ENCODE peak calls at places on chromosomes 2 and 18, in nine cellular contexts. F, Q, L, E, C, J, H, R and B are unnamed samples.

GRCh38 chr2:85804026-85804425 is 50.2 kb downstream of the ATOH8 start:
- DNase-seq in F (no peak), Q (no peak), L (no peak), E (no peak), C (no peak), J (peak), H (no peak), R (no peak), B (no peak)

GRCh38 chr18:36889316-36889715 is 60.4 kb downstream of the KIAA1328 start:
- DNase-seq in F (no peak), Q (no peak), L (no peak), E (no peak), C (no peak), J (no peak), H (no peak), R (no peak), B (no peak)

GRCh38 chr2:9300829-9301453 is 94.3 kb downstream of the ASAP2 start:
- DNase-seq in F (no peak), Q (no peak), L (no peak), E (no peak), C (no peak), J (no peak), H (no peak), R (no peak), B (no peak)

GRCh38 chr2:27369471-27370025 is 590 bp downstream of the EIF2B4 start:
- DNase-seq in F (no peak), Q (no peak), L (peak), E (no peak), C (no peak), J (no peak), H (peak), R (no peak), B (no peak)

GRCh38 chr2:696999-697627 is 19.9 kb upstream of the TMEM18 start:
- DNase-seq in F (no peak), Q (no peak), L (no peak), E (no peak), C (no peak), J (no peak), H (no peak), R (no peak), B (no peak)

GRCh38 chr18:23712445-23712844 is 23.2 kb downstream of the LAMA3 start:
- DNase-seq in F (no peak), Q (no peak), L (no peak), E (no peak), C (no peak), J (no peak), H (no peak), R (no peak), B (no peak)

GRCh38 chr2:196195302-196195701 is 23.9 kb upstream of the STK17B start:
- DNase-seq in F (no peak), Q (no peak), L (no peak), E (no peak), C (no peak), J (no peak), H (no peak), R (no peak), B (no peak)

GRCh38 chr18:36015629-36016028 is 43.1 kb downstream of the RMP24 start:
- DNase-seq in F (no peak), Q (no peak), L (no peak), E (no peak), C (no peak), J (no peak), H (no peak), R (peak), B (no peak)

GRCh38 chr2:195382186-195382585 is 274.8 kb upstream of the SLC39A10 start:
- DNase-seq in F (no peak), Q (peak), L (no peak), E (no peak), C (no peak), J (no peak), H (no peak), R (no peak), B (no peak)

GRCh38 chr2:155223781-155224406 is 525.4 kb downstream of the KCNJ3 start:
- DNase-seq in F (no peak), Q (no peak), L (peak), E (no peak), C (no peak), J (no peak), H (peak), R (peak), B (no peak)

GRCh38 chr2:127000937-127001336 is 102.2 kb downstream of the TEX51 start:
- DNase-seq in F (no peak), Q (no peak), L (no peak), E (no peak), C (no peak), J (no peak), H (no peak), R (no peak), B (no peak)

GRCh38 chr2:197434541-197435513 is at the start of gene SF3B1:
- DNase-seq in F (peak), Q (peak), L (peak), E (peak), C (peak), J (peak), H (peak), R (peak), B (peak)

GRCh38 chr2:147463881-147464520 is 380.8 kb upstream of the ACVR2A start:
- DNase-seq in F (no peak), Q (no peak), L (no peak), E (no peak), C (no peak), J (no peak), H (no peak), R (no peak), B (no peak)

GRCh38 chr18:3447035-3447894 is 2.7 kb upstream of the TGIF1 start:
- DNase-seq in F (peak), Q (no peak), L (no peak), E (no peak), C (no peak), J (peak), H (no peak), R (no peak), B (no peak)

GRCh38 chr2:74001781-74002514 is 17.2 kb downstream of the TET3 start:
- DNase-seq in F (no peak), Q (no peak), L (no peak), E (no peak), C (no peak), J (peak), H (no peak), R (no peak), B (no peak)

GRCh38 chr2:236366049-236366387 is 101.8 kb upstream of the ASB18 start:
- DNase-seq in F (no peak), Q (no peak), L (no peak), E (no peak), C (no peak), J (no peak), H (no peak), R (peak), B (no peak)

GRCh38 chr2:230956827-230957755 is 32.0 kb upstream of the GPR55 start:
- DNase-seq in F (no peak), Q (peak), L (no peak), E (peak), C (peak), J (peak), H (peak), R (peak), B (peak)

GRCh38 chr2:127721311-127721977 is 20.1 kb downstream of the SFT2D3 start:
- DNase-seq in F (no peak), Q (no peak), L (no peak), E (no peak), C (no peak), J (no peak), H (no peak), R (no peak), B (no peak)

GRCh38 chr2:170365003-170365402 is 187.1 kb downstream of the MYO3B start:
- DNase-seq in F (no peak), Q (no peak), L (no peak), E (no peak), C (no peak), J (no peak), H (no peak), R (no peak), B (no peak)

GRCh38 chr2:236366406-236366805 is 102.2 kb upstream of the ASB18 start:
- DNase-seq in F (no peak), Q (peak), L (no peak), E (no peak), C (no peak), J (no peak), H (no peak), R (peak), B (no peak)

GRCh38 chr2:230382108-230382507 is 33.9 kb upstream of the SP100 start:
- DNase-seq in F (no peak), Q (no peak), L (no peak), E (no peak), C (no peak), J (no peak), H (no peak), R (no peak), B (no peak)

GRCh38 chr2:54572262-54572635 is 116.1 kb downstream of the SPTBN1 start:
- DNase-seq in F (no peak), Q (no peak), L (peak), E (peak), C (no peak), J (no peak), H (peak), R (peak), B (no peak)